ENCODE peak calls at places on chromosomes 6 and 20, in six cellular contexts. One of them, this sample, is unnamed.

GRCh38 chr6:33787336-33787953 is 1.5 kb downstream of the LEMD2 start:
- DNase-seq in iris pigment epithelial cell: peak
- DNase-seq in activated T-helper 1 cell treated with anti-CD3 and anti-CD28 coated beads, Interleukin-2, amount 50 U/mL, for 16 hours: no peak
- DNase-seq in fibroblast of mammary gland: peak
- DNase-seq in naive B cell: no peak
- DNase-seq in KBM-7: no peak
- DNase-seq in this sample: no peak

GRCh38 chr6:47447726-47448125 is 29.9 kb upstream of the CD2AP start:
- DNase-seq in iris pigment epithelial cell: no peak
- DNase-seq in activated T-helper 1 cell treated with anti-CD3 and anti-CD28 coated beads, Interleukin-2, amount 50 U/mL, for 16 hours: no peak
- DNase-seq in fibroblast of mammary gland: no peak
- DNase-seq in naive B cell: no peak
- DNase-seq in KBM-7: no peak
- DNase-seq in this sample: no peak

GRCh38 chr6:31441368-31442267 is 38.2 kb downstream of the MICA start:
- DNase-seq in iris pigment epithelial cell: peak
- DNase-seq in activated T-helper 1 cell treated with anti-CD3 and anti-CD28 coated beads, Interleukin-2, amount 50 U/mL, for 16 hours: no peak
- DNase-seq in fibroblast of mammary gland: peak
- DNase-seq in naive B cell: peak
- DNase-seq in KBM-7: peak
- DNase-seq in this sample: peak

GRCh38 chr6:1182722-1183521 is 129.0 kb upstream of the FOXQ1 start:
- DNase-seq in iris pigment epithelial cell: no peak
- DNase-seq in activated T-helper 1 cell treated with anti-CD3 and anti-CD28 coated beads, Interleukin-2, amount 50 U/mL, for 16 hours: no peak
- DNase-seq in fibroblast of mammary gland: no peak
- DNase-seq in naive B cell: no peak
- DNase-seq in KBM-7: no peak
- DNase-seq in this sample: no peak

GRCh38 chr20:48180039-48180438 is 394.8 kb upstream of the SULF2 start:
- DNase-seq in iris pigment epithelial cell: peak
- DNase-seq in activated T-helper 1 cell treated with anti-CD3 and anti-CD28 coated beads, Interleukin-2, amount 50 U/mL, for 16 hours: no peak
- DNase-seq in fibroblast of mammary gland: peak
- DNase-seq in naive B cell: no peak
- DNase-seq in KBM-7: no peak
- DNase-seq in this sample: no peak

GRCh38 chr6:27081931-27082330 is 165.6 kb upstream of the PRSS16 start:
- DNase-seq in iris pigment epithelial cell: no peak
- DNase-seq in activated T-helper 1 cell treated with anti-CD3 and anti-CD28 coated beads, Interleukin-2, amount 50 U/mL, for 16 hours: no peak
- DNase-seq in fibroblast of mammary gland: no peak
- DNase-seq in naive B cell: no peak
- DNase-seq in KBM-7: no peak
- DNase-seq in this sample: no peak

GRCh38 chr20:16028923-16029322 is 544.3 kb downstream of the KIF16B start:
- DNase-seq in iris pigment epithelial cell: no peak
- DNase-seq in activated T-helper 1 cell treated with anti-CD3 and anti-CD28 coated beads, Interleukin-2, amount 50 U/mL, for 16 hours: no peak
- DNase-seq in fibroblast of mammary gland: no peak
- DNase-seq in naive B cell: peak
- DNase-seq in KBM-7: no peak
- DNase-seq in this sample: no peak

GRCh38 chr20:63394069-63394468 is 32.9 kb upstream of the CHRNA4 start:
- DNase-seq in iris pigment epithelial cell: peak
- DNase-seq in activated T-helper 1 cell treated with anti-CD3 and anti-CD28 coated beads, Interleukin-2, amount 50 U/mL, for 16 hours: no peak
- DNase-seq in fibroblast of mammary gland: no peak
- DNase-seq in naive B cell: no peak
- DNase-seq in KBM-7: no peak
- DNase-seq in this sample: no peak

GRCh38 chr20:58854638-58855471 is 2.3 kb downstream of the GNAS start:
- DNase-seq in iris pigment epithelial cell: no peak
- DNase-seq in activated T-helper 1 cell treated with anti-CD3 and anti-CD28 coated beads, Interleukin-2, amount 50 U/mL, for 16 hours: no peak
- DNase-seq in fibroblast of mammary gland: no peak
- DNase-seq in naive B cell: no peak
- DNase-seq in KBM-7: no peak
- DNase-seq in this sample: no peak

GRCh38 chr6:25172819-25173218 is 106.4 kb upstream of the CARMIL1 start:
- DNase-seq in iris pigment epithelial cell: peak
- DNase-seq in activated T-helper 1 cell treated with anti-CD3 and anti-CD28 coated beads, Interleukin-2, amount 50 U/mL, for 16 hours: no peak
- DNase-seq in fibroblast of mammary gland: peak
- DNase-seq in naive B cell: no peak
- DNase-seq in KBM-7: no peak
- DNase-seq in this sample: no peak

GRCh38 chr6:105036371-105036770 is 79.5 kb downstream of the LIN28B start:
- DNase-seq in iris pigment epithelial cell: no peak
- DNase-seq in activated T-helper 1 cell treated with anti-CD3 and anti-CD28 coated beads, Interleukin-2, amount 50 U/mL, for 16 hours: no peak
- DNase-seq in fibroblast of mammary gland: no peak
- DNase-seq in naive B cell: no peak
- DNase-seq in KBM-7: no peak
- DNase-seq in this sample: no peak

GRCh38 chr20:63311186-63311832 is 18.3 kb downstream of the COL20A1 start:
- DNase-seq in iris pigment epithelial cell: no peak
- DNase-seq in activated T-helper 1 cell treated with anti-CD3 and anti-CD28 coated beads, Interleukin-2, amount 50 U/mL, for 16 hours: no peak
- DNase-seq in fibroblast of mammary gland: no peak
- DNase-seq in naive B cell: no peak
- DNase-seq in KBM-7: no peak
- DNase-seq in this sample: no peak

GRCh38 chr6:42978793-42979522 is at the start of gene PEX6:
- DNase-seq in iris pigment epithelial cell: peak
- DNase-seq in activated T-helper 1 cell treated with anti-CD3 and anti-CD28 coated beads, Interleukin-2, amount 50 U/mL, for 16 hours: peak
- DNase-seq in fibroblast of mammary gland: peak
- DNase-seq in naive B cell: peak
- DNase-seq in KBM-7: peak
- DNase-seq in this sample: peak

GRCh38 chr6:56549014-56549413 is 93.7 kb downstream of the DST start:
- DNase-seq in iris pigment epithelial cell: peak
- DNase-seq in activated T-helper 1 cell treated with anti-CD3 and anti-CD28 coated beads, Interleukin-2, amount 50 U/mL, for 16 hours: no peak
- DNase-seq in fibroblast of mammary gland: peak
- DNase-seq in naive B cell: no peak
- DNase-seq in KBM-7: no peak
- DNase-seq in this sample: no peak

GRCh38 chr6:31170600-31170881 is at the start of gene POU5F1:
- DNase-seq in iris pigment epithelial cell: no peak
- DNase-seq in activated T-helper 1 cell treated with anti-CD3 and anti-CD28 coated beads, Interleukin-2, amount 50 U/mL, for 16 hours: no peak
- DNase-seq in fibroblast of mammary gland: no peak
- DNase-seq in naive B cell: no peak
- DNase-seq in KBM-7: no peak
- DNase-seq in this sample: no peak

GRCh38 chr20:10556519-10557083 is 117.2 kb downstream of the JAG1 start:
- DNase-seq in iris pigment epithelial cell: no peak
- DNase-seq in activated T-helper 1 cell treated with anti-CD3 and anti-CD28 coated beads, Interleukin-2, amount 50 U/mL, for 16 hours: no peak
- DNase-seq in fibroblast of mammary gland: no peak
- DNase-seq in naive B cell: no peak
- DNase-seq in KBM-7: no peak
- DNase-seq in this sample: no peak

GRCh38 chr6:7542878-7543394 is 1.5 kb downstream of the DSP start:
- DNase-seq in iris pigment epithelial cell: no peak
- DNase-seq in activated T-helper 1 cell treated with anti-CD3 and anti-CD28 coated beads, Interleukin-2, amount 50 U/mL, for 16 hours: no peak
- DNase-seq in fibroblast of mammary gland: peak
- DNase-seq in naive B cell: no peak
- DNase-seq in KBM-7: no peak
- DNase-seq in this sample: no peak

This sample was measured in esophagus squamous epithelium.